ENCODE peak calls at places on chromosome 1, in ten cellular contexts. One of them, this sample, is unnamed.

GRCh38 chr1:181486098-181486420 is 2.7 kb downstream of the CACNA1E start:
- DNase-seq in HCT116: no peak
- DNase-seq in fibroblast of the conjunctiva: no peak
- DNase-seq in kidney: no peak
- DNase-seq in Daoy: no peak
- DNase-seq in stimulated activated naive CD4-positive, alpha-beta T cell: no peak
- DNase-seq in stimulated activated CD4-positive, alpha-beta T cell treated with anti-CD3 and anti-CD28 coated beads, Interleukin-4, amount 100 ng/mL, for 4 hours: no peak
- DNase-seq in cardiac muscle cell: no peak
- DNase-seq in BJ: no peak
- DNase-seq in LoVo: no peak
- DNase-seq in this sample: no peak

GRCh38 chr1:219518906-219519248 is 94.0 kb downstream of the ZC3H11B start:
- DNase-seq in HCT116: no peak
- DNase-seq in fibroblast of the conjunctiva: no peak
- DNase-seq in kidney: no peak
- DNase-seq in Daoy: no peak
- DNase-seq in stimulated activated naive CD4-positive, alpha-beta T cell: no peak
- DNase-seq in stimulated activated CD4-positive, alpha-beta T cell treated with anti-CD3 and anti-CD28 coated beads, Interleukin-4, amount 100 ng/mL, for 4 hours: no peak
- DNase-seq in cardiac muscle cell: no peak
- DNase-seq in BJ: no peak
- DNase-seq in LoVo: no peak
- DNase-seq in this sample: no peak

GRCh38 chr1:25631750-25632495 is 15.3 kb downstream of the MAN1C1 start:
- DNase-seq in HCT116: no peak
- DNase-seq in fibroblast of the conjunctiva: no peak
- DNase-seq in kidney: no peak
- DNase-seq in Daoy: no peak
- DNase-seq in stimulated activated naive CD4-positive, alpha-beta T cell: no peak
- DNase-seq in stimulated activated CD4-positive, alpha-beta T cell treated with anti-CD3 and anti-CD28 coated beads, Interleukin-4, amount 100 ng/mL, for 4 hours: no peak
- DNase-seq in cardiac muscle cell: no peak
- DNase-seq in BJ: no peak
- DNase-seq in LoVo: no peak
- DNase-seq in this sample: no peak

GRCh38 chr1:181396171-181396670 is 87.1 kb upstream of the CACNA1E start:
- DNase-seq in HCT116: no peak
- DNase-seq in fibroblast of the conjunctiva: no peak
- DNase-seq in kidney: no peak
- DNase-seq in Daoy: no peak
- DNase-seq in stimulated activated naive CD4-positive, alpha-beta T cell: peak
- DNase-seq in stimulated activated CD4-positive, alpha-beta T cell treated with anti-CD3 and anti-CD28 coated beads, Interleukin-4, amount 100 ng/mL, for 4 hours: peak
- DNase-seq in cardiac muscle cell: no peak
- DNase-seq in BJ: no peak
- DNase-seq in LoVo: no peak
- DNase-seq in this sample: no peak

GRCh38 chr1:21703318-21703963 is 34.3 kb upstream of the RAP1GAP start:
- DNase-seq in HCT116: peak
- DNase-seq in fibroblast of the conjunctiva: peak
- DNase-seq in kidney: no peak
- DNase-seq in Daoy: peak
- DNase-seq in stimulated activated naive CD4-positive, alpha-beta T cell: no peak
- DNase-seq in stimulated activated CD4-positive, alpha-beta T cell treated with anti-CD3 and anti-CD28 coated beads, Interleukin-4, amount 100 ng/mL, for 4 hours: no peak
- DNase-seq in cardiac muscle cell: peak
- DNase-seq in BJ: peak
- DNase-seq in LoVo: peak
- DNase-seq in this sample: no peak

GRCh38 chr1:43432907-43433306 is 20.8 kb downstream of the HYI start:
- DNase-seq in HCT116: no peak
- DNase-seq in fibroblast of the conjunctiva: no peak
- DNase-seq in kidney: no peak
- DNase-seq in Daoy: no peak
- DNase-seq in stimulated activated naive CD4-positive, alpha-beta T cell: no peak
- DNase-seq in stimulated activated CD4-positive, alpha-beta T cell treated with anti-CD3 and anti-CD28 coated beads, Interleukin-4, amount 100 ng/mL, for 4 hours: no peak
- DNase-seq in cardiac muscle cell: no peak
- DNase-seq in BJ: no peak
- DNase-seq in LoVo: no peak
- DNase-seq in this sample: no peak

GRCh38 chr1:232142403-232143314 is 487.3 kb downstream of the SIPA1L2 start:
- DNase-seq in HCT116: no peak
- DNase-seq in fibroblast of the conjunctiva: peak
- DNase-seq in kidney: peak
- DNase-seq in Daoy: peak
- DNase-seq in stimulated activated naive CD4-positive, alpha-beta T cell: no peak
- DNase-seq in stimulated activated CD4-positive, alpha-beta T cell treated with anti-CD3 and anti-CD28 coated beads, Interleukin-4, amount 100 ng/mL, for 4 hours: no peak
- DNase-seq in cardiac muscle cell: no peak
- DNase-seq in BJ: peak
- DNase-seq in LoVo: peak
- DNase-seq in this sample: peak

GRCh38 chr1:97385536-97385935 is 535.3 kb downstream of the DPYD start:
- DNase-seq in HCT116: no peak
- DNase-seq in fibroblast of the conjunctiva: no peak
- DNase-seq in kidney: no peak
- DNase-seq in Daoy: peak
- DNase-seq in stimulated activated naive CD4-positive, alpha-beta T cell: no peak
- DNase-seq in stimulated activated CD4-positive, alpha-beta T cell treated with anti-CD3 and anti-CD28 coated beads, Interleukin-4, amount 100 ng/mL, for 4 hours: no peak
- DNase-seq in cardiac muscle cell: no peak
- DNase-seq in BJ: no peak
- DNase-seq in LoVo: no peak
- DNase-seq in this sample: no peak

GRCh38 chr1:160062134-160062533 is 7.8 kb downstream of the KCNJ10 start:
- DNase-seq in HCT116: no peak
- DNase-seq in fibroblast of the conjunctiva: no peak
- DNase-seq in kidney: no peak
- DNase-seq in Daoy: no peak
- DNase-seq in stimulated activated naive CD4-positive, alpha-beta T cell: no peak
- DNase-seq in stimulated activated CD4-positive, alpha-beta T cell treated with anti-CD3 and anti-CD28 coated beads, Interleukin-4, amount 100 ng/mL, for 4 hours: no peak
- DNase-seq in cardiac muscle cell: no peak
- DNase-seq in BJ: no peak
- DNase-seq in LoVo: no peak
- DNase-seq in this sample: no peak

GRCh38 chr1:115727706-115728249 is 40.7 kb downstream of the CASQ2 start:
- DNase-seq in HCT116: no peak
- DNase-seq in fibroblast of the conjunctiva: peak
- DNase-seq in kidney: peak
- DNase-seq in Daoy: peak
- DNase-seq in stimulated activated naive CD4-positive, alpha-beta T cell: no peak
- DNase-seq in stimulated activated CD4-positive, alpha-beta T cell treated with anti-CD3 and anti-CD28 coated beads, Interleukin-4, amount 100 ng/mL, for 4 hours: no peak
- DNase-seq in cardiac muscle cell: no peak
- DNase-seq in BJ: peak
- DNase-seq in LoVo: no peak
- DNase-seq in this sample: peak

GRCh38 chr1:93615201-93616150 is 66.2 kb downstream of the BCAR3 start:
- DNase-seq in HCT116: no peak
- DNase-seq in fibroblast of the conjunctiva: peak
- DNase-seq in kidney: no peak
- DNase-seq in Daoy: peak
- DNase-seq in stimulated activated naive CD4-positive, alpha-beta T cell: no peak
- DNase-seq in stimulated activated CD4-positive, alpha-beta T cell treated with anti-CD3 and anti-CD28 coated beads, Interleukin-4, amount 100 ng/mL, for 4 hours: peak
- DNase-seq in cardiac muscle cell: no peak
- DNase-seq in BJ: peak
- DNase-seq in LoVo: peak
- DNase-seq in this sample: no peak

GRCh38 chr1:227776277-227776676 is 39.2 kb upstream of the PRSS38 start:
- DNase-seq in HCT116: no peak
- DNase-seq in fibroblast of the conjunctiva: no peak
- DNase-seq in kidney: peak
- DNase-seq in Daoy: peak
- DNase-seq in stimulated activated naive CD4-positive, alpha-beta T cell: no peak
- DNase-seq in stimulated activated CD4-positive, alpha-beta T cell treated with anti-CD3 and anti-CD28 coated beads, Interleukin-4, amount 100 ng/mL, for 4 hours: no peak
- DNase-seq in cardiac muscle cell: no peak
- DNase-seq in BJ: no peak
- DNase-seq in LoVo: no peak
- DNase-seq in this sample: no peak

GRCh38 chr1:116433283-116434257 is 60.5 kb downstream of the ATP1A1 start:
- DNase-seq in HCT116: no peak
- DNase-seq in fibroblast of the conjunctiva: no peak
- DNase-seq in kidney: no peak
- DNase-seq in Daoy: peak
- DNase-seq in stimulated activated naive CD4-positive, alpha-beta T cell: no peak
- DNase-seq in stimulated activated CD4-positive, alpha-beta T cell treated with anti-CD3 and anti-CD28 coated beads, Interleukin-4, amount 100 ng/mL, for 4 hours: no peak
- DNase-seq in cardiac muscle cell: no peak
- DNase-seq in BJ: no peak
- DNase-seq in LoVo: no peak
- DNase-seq in this sample: peak

GRCh38 chr1:35808376-35809155 is 750 bp downstream of the AGO4 start:
- DNase-seq in HCT116: no peak
- DNase-seq in fibroblast of the conjunctiva: no peak
- DNase-seq in kidney: peak
- DNase-seq in Daoy: peak
- DNase-seq in stimulated activated naive CD4-positive, alpha-beta T cell: no peak
- DNase-seq in stimulated activated CD4-positive, alpha-beta T cell treated with anti-CD3 and anti-CD28 coated beads, Interleukin-4, amount 100 ng/mL, for 4 hours: peak
- DNase-seq in cardiac muscle cell: peak
- DNase-seq in BJ: no peak
- DNase-seq in LoVo: peak
- DNase-seq in this sample: peak

GRCh38 chr1:150674881-150675280 is 22.1 kb downstream of the GOLPH3L start:
- DNase-seq in HCT116: no peak
- DNase-seq in fibroblast of the conjunctiva: no peak
- DNase-seq in kidney: no peak
- DNase-seq in Daoy: no peak
- DNase-seq in stimulated activated naive CD4-positive, alpha-beta T cell: no peak
- DNase-seq in stimulated activated CD4-positive, alpha-beta T cell treated with anti-CD3 and anti-CD28 coated beads, Interleukin-4, amount 100 ng/mL, for 4 hours: no peak
- DNase-seq in cardiac muscle cell: no peak
- DNase-seq in BJ: no peak
- DNase-seq in LoVo: no peak
- DNase-seq in this sample: no peak

GRCh38 chr1:192739476-192740184 is 69.2 kb upstream of the RGS2 start:
- DNase-seq in HCT116: no peak
- DNase-seq in fibroblast of the conjunctiva: no peak
- DNase-seq in kidney: no peak
- DNase-seq in Daoy: peak
- DNase-seq in stimulated activated naive CD4-positive, alpha-beta T cell: no peak
- DNase-seq in stimulated activated CD4-positive, alpha-beta T cell treated with anti-CD3 and anti-CD28 coated beads, Interleukin-4, amount 100 ng/mL, for 4 hours: no peak
- DNase-seq in cardiac muscle cell: no peak
- DNase-seq in BJ: no peak
- DNase-seq in LoVo: peak
- DNase-seq in this sample: no peak

GRCh38 chr1:18726388-18726787 is 95.7 kb downstream of the PAX7 start:
- DNase-seq in HCT116: no peak
- DNase-seq in fibroblast of the conjunctiva: no peak
- DNase-seq in kidney: no peak
- DNase-seq in Daoy: no peak
- DNase-seq in stimulated activated naive CD4-positive, alpha-beta T cell: no peak
- DNase-seq in stimulated activated CD4-positive, alpha-beta T cell treated with anti-CD3 and anti-CD28 coated beads, Interleukin-4, amount 100 ng/mL, for 4 hours: no peak
- DNase-seq in cardiac muscle cell: no peak
- DNase-seq in BJ: no peak
- DNase-seq in LoVo: no peak
- DNase-seq in this sample: no peak

GRCh38 chr1:53127546-53127945 is 14.9 kb downstream of the SLC1A7 start:
- DNase-seq in HCT116: no peak
- DNase-seq in fibroblast of the conjunctiva: no peak
- DNase-seq in kidney: no peak
- DNase-seq in Daoy: no peak
- DNase-seq in stimulated activated naive CD4-positive, alpha-beta T cell: no peak
- DNase-seq in stimulated activated CD4-positive, alpha-beta T cell treated with anti-CD3 and anti-CD28 coated beads, Interleukin-4, amount 100 ng/mL, for 4 hours: no peak
- DNase-seq in cardiac muscle cell: no peak
- DNase-seq in BJ: no peak
- DNase-seq in LoVo: no peak
- DNase-seq in this sample: no peak

GRCh38 chr1:61226791-61227567 is 144.6 kb downstream of the NFIA start:
- DNase-seq in HCT116: no peak
- DNase-seq in fibroblast of the conjunctiva: peak
- DNase-seq in kidney: no peak
- DNase-seq in Daoy: no peak
- DNase-seq in stimulated activated naive CD4-positive, alpha-beta T cell: no peak
- DNase-seq in stimulated activated CD4-positive, alpha-beta T cell treated with anti-CD3 and anti-CD28 coated beads, Interleukin-4, amount 100 ng/mL, for 4 hours: no peak
- DNase-seq in cardiac muscle cell: peak
- DNase-seq in BJ: no peak
- DNase-seq in LoVo: no peak
- DNase-seq in this sample: no peak

GRCh38 chr1:6030144-6030543 is 15.5 kb upstream of the KCNAB2 start:
- DNase-seq in HCT116: no peak
- DNase-seq in fibroblast of the conjunctiva: no peak
- DNase-seq in kidney: no peak
- DNase-seq in Daoy: no peak
- DNase-seq in stimulated activated naive CD4-positive, alpha-beta T cell: no peak
- DNase-seq in stimulated activated CD4-positive, alpha-beta T cell treated with anti-CD3 and anti-CD28 coated beads, Interleukin-4, amount 100 ng/mL, for 4 hours: no peak
- DNase-seq in cardiac muscle cell: no peak
- DNase-seq in BJ: no peak
- DNase-seq in LoVo: no peak
- DNase-seq in this sample: no peak

GRCh38 chr1:166490437-166490784 is 323.6 kb upstream of the FAM78B start:
- DNase-seq in HCT116: no peak
- DNase-seq in fibroblast of the conjunctiva: no peak
- DNase-seq in kidney: no peak
- DNase-seq in Daoy: no peak
- DNase-seq in stimulated activated naive CD4-positive, alpha-beta T cell: peak
- DNase-seq in stimulated activated CD4-positive, alpha-beta T cell treated with anti-CD3 and anti-CD28 coated beads, Interleukin-4, amount 100 ng/mL, for 4 hours: no peak
- DNase-seq in cardiac muscle cell: no peak
- DNase-seq in BJ: no peak
- DNase-seq in LoVo: no peak
- DNase-seq in this sample: no peak

GRCh38 chr1:221663321-221663720 is 78.6 kb downstream of the DUSP10 start:
- DNase-seq in HCT116: no peak
- DNase-seq in fibroblast of the conjunctiva: no peak
- DNase-seq in kidney: no peak
- DNase-seq in Daoy: no peak
- DNase-seq in stimulated activated naive CD4-positive, alpha-beta T cell: no peak
- DNase-seq in stimulated activated CD4-positive, alpha-beta T cell treated with anti-CD3 and anti-CD28 coated beads, Interleukin-4, amount 100 ng/mL, for 4 hours: no peak
- DNase-seq in cardiac muscle cell: no peak
- DNase-seq in BJ: no peak
- DNase-seq in LoVo: no peak
- DNase-seq in this sample: no peak

GRCh38 chr1:177945943-177946650 is 23.8 kb downstream of the SEC16B start:
- DNase-seq in HCT116: peak
- DNase-seq in fibroblast of the conjunctiva: peak
- DNase-seq in kidney: peak
- DNase-seq in Daoy: peak
- DNase-seq in stimulated activated naive CD4-positive, alpha-beta T cell: no peak
- DNase-seq in stimulated activated CD4-positive, alpha-beta T cell treated with anti-CD3 and anti-CD28 coated beads, Interleukin-4, amount 100 ng/mL, for 4 hours: no peak
- DNase-seq in cardiac muscle cell: peak
- DNase-seq in BJ: no peak
- DNase-seq in LoVo: peak
- DNase-seq in this sample: peak

GRCh38 chr1:185939142-185939541 is 205.0 kb downstream of the HMCN1 start:
- DNase-seq in HCT116: no peak
- DNase-seq in fibroblast of the conjunctiva: no peak
- DNase-seq in kidney: no peak
- DNase-seq in Daoy: peak
- DNase-seq in stimulated activated naive CD4-positive, alpha-beta T cell: no peak
- DNase-seq in stimulated activated CD4-positive, alpha-beta T cell treated with anti-CD3 and anti-CD28 coated beads, Interleukin-4, amount 100 ng/mL, for 4 hours: no peak
- DNase-seq in cardiac muscle cell: no peak
- DNase-seq in BJ: no peak
- DNase-seq in LoVo: no peak
- DNase-seq in this sample: no peak

GRCh38 chr1:63878914-63879313 is 105.1 kb downstream of the ROR1 start:
- DNase-seq in HCT116: no peak
- DNase-seq in fibroblast of the conjunctiva: no peak
- DNase-seq in kidney: no peak
- DNase-seq in Daoy: no peak
- DNase-seq in stimulated activated naive CD4-positive, alpha-beta T cell: no peak
- DNase-seq in stimulated activated CD4-positive, alpha-beta T cell treated with anti-CD3 and anti-CD28 coated beads, Interleukin-4, amount 100 ng/mL, for 4 hours: no peak
- DNase-seq in cardiac muscle cell: no peak
- DNase-seq in BJ: no peak
- DNase-seq in LoVo: no peak
- DNase-seq in this sample: no peak